ENCODE peak calls at places on chromosomes 5 and 9, in eight cellular contexts. One of them, this sample, is unnamed.
A peak's percentile ranks its signal among the peaks of the same experiment; 100 is the strongest.

GRCh38 chr5:31364881-31365636 is 166.8 kb downstream of the DROSHA start:
- DNase-seq in HepG2: no peak
- DNase-seq in K562: no peak
- DNase-seq in A549: no peak
- DNase-seq in H1: no peak
- DNase-seq in GM12878: no peak
- DNase-seq in HCT116: no peak
- DNase-seq in endothelial cell of umbilical vein: no peak
- DNase-seq in this sample: no peak

GRCh38 chr5:112940670-112941069 is 18.6 kb upstream of the REEP5 start:
- DNase-seq in HCT116: no peak
- DNase-seq in A549: no peak
- DNase-seq in HepG2: no peak
- DNase-seq in K562: no peak
- DNase-seq in endothelial cell of umbilical vein: no peak
- DNase-seq in H1: no peak
- DNase-seq in GM12878: no peak
- DNase-seq in this sample: no peak

GRCh38 chr9:131530546-131530929 is 525 bp downstream of the UCK1 start:
- DNase-seq in HCT116: no peak
- DNase-seq in K562: peak; percentile 58
- DNase-seq in endothelial cell of umbilical vein: peak; percentile 30
- DNase-seq in HepG2: peak; percentile 24
- DNase-seq in H1: no peak
- DNase-seq in A549: peak; percentile 40
- DNase-seq in GM12878: no peak
- DNase-seq in this sample: no peak

GRCh38 chr5:168269950-168270349 is 21.5 kb upstream of the WWC1 start:
- DNase-seq in H1: no peak
- DNase-seq in HepG2: no peak
- DNase-seq in HCT116: no peak
- DNase-seq in K562: no peak
- DNase-seq in A549: peak; percentile 56
- DNase-seq in GM12878: no peak
- DNase-seq in endothelial cell of umbilical vein: no peak
- DNase-seq in this sample: no peak

GRCh38 chr5:58088941-58089340 is 370.9 kb downstream of the PLK2 start:
- DNase-seq in HCT116: no peak
- DNase-seq in HepG2: no peak
- DNase-seq in K562: no peak
- DNase-seq in endothelial cell of umbilical vein: no peak
- DNase-seq in GM12878: no peak
- DNase-seq in H1: no peak
- DNase-seq in A549: peak; percentile 46
- DNase-seq in this sample: no peak

GRCh38 chr9:28539432-28539831 is 966.2 kb upstream of the C9orf72 start:
- DNase-seq in GM12878: no peak
- DNase-seq in HCT116: no peak
- DNase-seq in H1: no peak
- DNase-seq in A549: no peak
- DNase-seq in HepG2: no peak
- DNase-seq in endothelial cell of umbilical vein: no peak
- DNase-seq in K562: no peak
- DNase-seq in this sample: no peak

GRCh38 chr5:6790346-6790865 is 77.2 kb downstream of the TENT4A start:
- DNase-seq in endothelial cell of umbilical vein: no peak
- DNase-seq in K562: no peak
- DNase-seq in GM12878: no peak
- DNase-seq in HepG2: no peak
- DNase-seq in H1: no peak
- DNase-seq in HCT116: no peak
- DNase-seq in A549: no peak
- DNase-seq in this sample: no peak

GRCh38 chr9:89408628-89409101 is 89.2 kb downstream of the SEMA4D start:
- DNase-seq in HepG2: no peak
- DNase-seq in endothelial cell of umbilical vein: no peak
- DNase-seq in GM12878: no peak
- DNase-seq in HCT116: no peak
- DNase-seq in H1: no peak
- DNase-seq in A549: no peak
- DNase-seq in K562: no peak
- DNase-seq in this sample: peak; percentile 61

GRCh38 chr5:73448451-73449136 is at the start of gene FOXD1:
- DNase-seq in K562: peak; percentile 60
- DNase-seq in HepG2: peak; percentile 32
- DNase-seq in H1: no peak
- DNase-seq in HCT116: peak; percentile 92
- DNase-seq in A549: peak; percentile 95
- DNase-seq in endothelial cell of umbilical vein: peak; percentile 66
- DNase-seq in GM12878: no peak
- DNase-seq in this sample: peak; percentile 63

GRCh38 chr9:15837079-15837679 is 284.3 kb downstream of the CCDC171 start:
- DNase-seq in HepG2: peak; percentile 65
- DNase-seq in H1: no peak
- DNase-seq in GM12878: peak; percentile 7
- DNase-seq in K562: peak; percentile 10
- DNase-seq in endothelial cell of umbilical vein: peak; percentile 50
- DNase-seq in A549: peak; percentile 69
- DNase-seq in HCT116: peak; percentile 36
- DNase-seq in this sample: peak; percentile 74

GRCh38 chr9:134206317-134207300 is 42.2 kb upstream of the RNU6ATAC start:
- DNase-seq in H1: no peak
- DNase-seq in K562: no peak
- DNase-seq in HepG2: no peak
- DNase-seq in HCT116: no peak
- DNase-seq in A549: no peak
- DNase-seq in GM12878: no peak
- DNase-seq in endothelial cell of umbilical vein: no peak
- DNase-seq in this sample: no peak

GRCh38 chr9:90428517-90428916 is 214.1 kb downstream of the DIRAS2 start:
- DNase-seq in HepG2: no peak
- DNase-seq in endothelial cell of umbilical vein: no peak
- DNase-seq in A549: no peak
- DNase-seq in H1: no peak
- DNase-seq in HCT116: no peak
- DNase-seq in K562: no peak
- DNase-seq in GM12878: no peak
- DNase-seq in this sample: no peak

GRCh38 chr5:31192442-31192841 is 1.0 kb upstream of the CDH6 start:
- DNase-seq in HepG2: no peak
- DNase-seq in HCT116: no peak
- DNase-seq in A549: no peak
- DNase-seq in K562: no peak
- DNase-seq in H1: no peak
- DNase-seq in endothelial cell of umbilical vein: no peak
- DNase-seq in GM12878: no peak
- DNase-seq in this sample: no peak

GRCh38 chr9:97895695-97896332 is 26.5 kb downstream of the TRMO start:
- DNase-seq in A549: peak; percentile 64
- DNase-seq in HepG2: peak; percentile 25
- DNase-seq in endothelial cell of umbilical vein: no peak
- DNase-seq in HCT116: peak; percentile 23
- DNase-seq in H1: no peak
- DNase-seq in K562: peak; percentile 56
- DNase-seq in GM12878: no peak
- DNase-seq in this sample: peak; percentile 53

GRCh38 chr9:110115341-110115820 is 92.6 kb downstream of the C9orf152 start:
- DNase-seq in endothelial cell of umbilical vein: peak; percentile 59
- DNase-seq in A549: no peak
- DNase-seq in H1: no peak
- DNase-seq in HepG2: no peak
- DNase-seq in GM12878: no peak
- DNase-seq in K562: no peak
- DNase-seq in HCT116: no peak
- DNase-seq in this sample: no peak

GRCh38 chr5:96509313-96509712 is 76.3 kb upstream of the PCSK1 start:
- DNase-seq in K562: no peak
- DNase-seq in A549: peak; percentile 83
- DNase-seq in H1: no peak
- DNase-seq in endothelial cell of umbilical vein: no peak
- DNase-seq in GM12878: no peak
- DNase-seq in HepG2: no peak
- DNase-seq in HCT116: no peak
- DNase-seq in this sample: no peak

GRCh38 chr5:68548959-68549676 is 333.6 kb downstream of the PIK3R1 start:
- DNase-seq in H1: no peak
- DNase-seq in endothelial cell of umbilical vein: no peak
- DNase-seq in GM12878: no peak
- DNase-seq in A549: peak; percentile 94
- DNase-seq in HCT116: no peak
- DNase-seq in HepG2: peak; percentile 8
- DNase-seq in K562: peak; percentile 37
- DNase-seq in this sample: no peak

GRCh38 chr9:134410835-134411217 is 84.6 kb downstream of the RXRA start:
- DNase-seq in HCT116: no peak
- DNase-seq in H1: no peak
- DNase-seq in endothelial cell of umbilical vein: no peak
- DNase-seq in GM12878: no peak
- DNase-seq in K562: no peak
- DNase-seq in A549: no peak
- DNase-seq in HepG2: no peak
- DNase-seq in this sample: no peak

DNA sequence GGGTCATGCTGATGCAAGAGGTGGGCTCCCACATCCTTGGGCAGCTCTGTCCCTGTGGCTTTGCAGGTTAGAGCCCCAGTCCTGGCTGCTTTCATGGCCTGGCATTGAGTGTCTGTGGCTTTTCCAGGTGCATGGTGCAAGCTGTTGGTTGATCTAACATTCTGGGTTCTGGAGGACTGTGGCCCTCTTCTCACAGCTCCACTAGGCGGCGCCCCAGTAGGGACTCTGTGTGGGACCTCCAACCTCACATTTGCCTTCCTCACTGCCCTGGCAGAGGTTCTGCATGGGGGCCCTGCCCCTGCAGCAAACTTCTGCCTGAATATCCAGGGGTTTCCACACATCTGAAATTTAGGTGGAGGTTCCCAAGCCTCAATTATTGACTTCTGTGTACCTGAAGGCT is 150.1 kb downstream of the NNT start:
- DNase-seq in HepG2: no peak
- DNase-seq in A549: no peak
- DNase-seq in H1: no peak
- DNase-seq in endothelial cell of umbilical vein: no peak
- DNase-seq in HCT116: no peak
- DNase-seq in GM12878: no peak
- DNase-seq in K562: no peak
- DNase-seq in this sample: peak; percentile 25
- TF ChIP-seq CTCF in HepG2: peak; percentile 44
- TF ChIP-seq CTCF in A549: no peak
- TF ChIP-seq CTCF in H1: peak; percentile 32
- TF ChIP-seq CTCF in endothelial cell of umbilical vein: no peak
- TF ChIP-seq CTCF in HCT116: no peak
- TF ChIP-seq CTCF in GM12878: no peak
- TF ChIP-seq CTCF in K562: peak; percentile 38
- TF ChIP-seq CTCF in this sample: peak; percentile 30

DNA sequence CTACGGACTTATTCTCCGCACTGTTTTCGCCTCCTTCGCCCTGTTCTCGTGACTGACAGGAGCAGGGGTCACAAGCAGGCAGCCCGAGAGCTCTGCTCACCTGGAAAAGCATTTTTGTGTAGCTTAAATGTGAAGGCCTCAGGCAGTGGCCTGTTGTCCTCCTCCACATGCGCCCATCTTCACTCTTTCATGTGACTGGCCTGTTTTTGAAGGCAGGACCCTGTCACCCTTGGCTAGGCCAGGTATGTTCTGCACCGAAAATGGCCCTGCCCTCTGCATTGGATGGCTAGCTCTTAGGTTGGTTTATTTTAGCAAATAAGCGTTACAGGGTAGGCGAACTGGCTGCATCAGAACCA is 622 bp upstream of the CPLANE1 start:
- DNase-seq in A549: no peak
- DNase-seq in H1: no peak
- DNase-seq in HCT116: no peak
- DNase-seq in endothelial cell of umbilical vein: no peak
- DNase-seq in HepG2: no peak
- DNase-seq in K562: no peak
- DNase-seq in GM12878: no peak
- DNase-seq in this sample: no peak
- TF ChIP-seq MAX in A549: no peak
- TF ChIP-seq MAX in H1: peak; percentile 83
- TF ChIP-seq MAX in HCT116: peak; percentile 20
- TF ChIP-seq MAX in endothelial cell of umbilical vein: no peak
- TF ChIP-seq MAX in HepG2: no peak
- TF ChIP-seq MAX in K562: no peak
- TF ChIP-seq MAX in GM12878: no peak
- TF ChIP-seq MAX in this sample: no peak

DNA sequence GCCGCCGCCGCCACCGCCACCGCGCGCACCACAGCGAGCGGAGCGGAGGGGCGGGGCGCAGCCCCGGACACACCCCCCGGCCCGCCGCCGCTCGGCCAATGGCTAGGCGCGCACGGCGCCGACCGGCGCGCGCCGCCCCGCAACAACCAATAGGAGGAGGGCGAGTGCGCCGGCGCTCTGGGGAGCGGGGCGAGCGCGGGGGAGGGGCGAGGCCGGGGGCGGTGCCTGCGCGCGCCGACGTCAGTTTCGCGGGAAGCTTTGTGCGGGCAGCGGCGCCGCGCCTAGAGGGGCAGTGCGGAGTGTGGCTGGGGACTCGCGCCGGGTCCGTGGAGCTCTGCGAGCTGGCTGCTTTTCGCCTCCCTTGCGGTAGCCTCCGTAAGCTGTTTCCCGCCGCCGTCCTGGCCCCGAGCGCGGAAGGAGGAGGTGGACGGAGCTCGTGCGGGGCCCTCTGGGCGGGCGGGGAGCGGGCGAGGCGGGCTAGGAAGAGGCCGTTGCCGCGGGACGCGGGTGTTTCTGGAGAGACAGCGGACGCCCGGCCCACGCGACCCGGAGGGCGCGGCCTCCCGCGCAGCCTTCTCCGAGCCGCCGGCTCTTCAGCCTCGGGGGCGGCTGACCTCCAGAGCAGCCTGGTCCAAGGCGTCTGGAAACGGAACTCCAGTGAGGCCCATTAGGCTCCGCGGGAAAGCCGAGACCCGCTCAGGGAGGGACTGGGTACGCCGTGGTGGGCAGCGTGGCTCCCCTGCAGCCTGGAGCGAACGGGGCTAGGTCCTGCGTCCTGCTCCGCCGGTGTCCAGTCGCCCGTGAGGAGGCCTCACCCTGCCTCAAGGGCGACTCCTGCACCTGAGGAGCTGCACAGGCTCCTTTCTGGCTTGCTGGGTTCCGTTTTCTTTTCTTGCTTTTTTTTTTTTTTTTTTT is at the start of gene ZMYND19:
- DNase-seq in endothelial cell of umbilical vein: peak; percentile 87
- DNase-seq in K562: peak; percentile 100
- DNase-seq in H1: no peak
- DNase-seq in HCT116: peak; percentile 62
- DNase-seq in A549: peak; percentile 85
- DNase-seq in HepG2: peak; percentile 73
- DNase-seq in GM12878: peak; percentile 15
- DNase-seq in this sample: peak; percentile 88
- TF ChIP-seq POLR2A in endothelial cell of umbilical vein: no peak
- TF ChIP-seq POLR2A in K562: peak; percentile 63
- TF ChIP-seq POLR2A in H1: no peak
- TF ChIP-seq POLR2A in HCT116: no peak
- TF ChIP-seq POLR2A in A549: peak; percentile 58
- TF ChIP-seq POLR2A in HepG2: peak; percentile 59
- TF ChIP-seq POLR2A in GM12878: peak; percentile 74
- TF ChIP-seq POLR2A in this sample: peak; percentile 49

DNA sequence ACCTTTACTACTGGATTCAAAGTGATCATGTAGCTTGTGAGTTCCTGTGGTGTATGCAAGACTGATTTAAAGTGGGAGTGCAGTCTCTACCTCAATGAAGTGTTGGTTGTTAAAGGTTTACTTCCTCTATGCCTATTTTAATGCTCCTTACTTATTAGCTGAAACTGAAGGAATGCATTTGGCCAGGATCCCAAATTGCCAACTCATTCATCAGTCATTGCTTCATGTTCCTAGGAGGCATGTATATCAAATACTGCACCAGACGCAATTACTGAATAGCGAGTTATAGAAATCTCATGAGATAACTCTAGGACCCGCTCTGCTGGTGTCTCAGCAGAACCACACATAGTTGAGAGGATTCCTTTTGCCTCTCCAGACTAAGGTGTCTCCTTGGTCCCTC is 143.0 kb upstream of the RPS23 start:
- DNase-seq in A549: peak; percentile 52
- DNase-seq in H1: no peak
- DNase-seq in HCT116: peak; percentile 69
- DNase-seq in GM12878: no peak
- DNase-seq in K562: peak; percentile 33
- DNase-seq in HepG2: no peak
- DNase-seq in endothelial cell of umbilical vein: peak; percentile 89
- DNase-seq in this sample: no peak
- TF ChIP-seq CTCF in A549: no peak
- TF ChIP-seq CTCF in H1: no peak
- TF ChIP-seq CTCF in HCT116: no peak
- TF ChIP-seq CTCF in GM12878: no peak
- TF ChIP-seq CTCF in K562: no peak
- TF ChIP-seq CTCF in HepG2: no peak
- TF ChIP-seq CTCF in endothelial cell of umbilical vein: peak; percentile 10
- TF ChIP-seq CTCF in this sample: no peak